ENCODE peak calls at places on chromosomes 7 and 10, in eight cellular contexts. Q is NCI-H226; Z is IMR-90; I is Right ventricle myocardium superior; C is C1 segment of cervical spinal cord; U is T-helper 2 cell; K is endothelial cell; V is stimulated activated CD8-positive, alpha-beta memory T cell treated with anti-CD3 and anti-CD28 coated beads, Interleukin-7, amount 100 ng/mL, for 4 hours. F is an unnamed sample.

GRCh38 chr10:7391748-7392147 is 19.1 kb downstream of the SFMBT2 start:
- DNase-seq in Q (no peak), Z (no peak), I (no peak), C (no peak), U (no peak), K (no peak), V (no peak), F (no peak)

GRCh38 chr10:116211682-116212081 is 61.3 kb downstream of the GFRA1 start:
- DNase-seq in Q (no peak), Z (peak; percentile 91), I (no peak), C (no peak), U (no peak), K (no peak), V (no peak), F (no peak)

GRCh38 chr10:52447931-52448353 is 133.9 kb downstream of the DKK1 start:
- DNase-seq in Q (peak; percentile 77), Z (peak; percentile 20), I (no peak), C (no peak), U (no peak), K (no peak), V (no peak), F (no peak)

GRCh38 chr10:118842826-118843624 is 88.3 kb upstream of the CACUL1 start:
- DNase-seq in Q (no peak), Z (no peak), I (no peak), C (no peak), U (no peak), K (no peak), V (no peak), F (peak; percentile 18)

GRCh38 chr10:43287056-43288007 is 20.5 kb upstream of the RASGEF1A start:
- DNase-seq in Q (peak; percentile 42), Z (no peak), I (no peak), C (no peak), U (no peak), K (no peak), V (peak; percentile 46), F (no peak)

GRCh38 chr10:48459270-48460147 is 145.4 kb downstream of the ARHGAP22 start:
- DNase-seq in Q (no peak), Z (no peak), I (no peak), C (no peak), U (no peak), K (no peak), V (no peak), F (peak; percentile 9)

GRCh38 chr7:4319280-4319679 is 362.8 kb upstream of the FOXK1 start:
- DNase-seq in Q (no peak), Z (no peak), I (no peak), C (no peak), U (no peak), K (no peak), V (no peak), F (no peak)

GRCh38 chr10:106224676-106225075 is 939.8 kb downstream of the SORCS1 start:
- DNase-seq in Q (no peak), Z (peak; percentile 16), I (no peak), C (no peak), U (no peak), K (no peak), V (no peak), F (no peak)

GRCh38 chr7:25148772-25149575 is 23.9 kb upstream of the CYCS start:
- DNase-seq in Q (peak; percentile 58), Z (no peak), I (no peak), C (no peak), U (no peak), K (no peak), V (no peak), F (no peak)

GRCh38 chr7:90320801-90321494 is at the start of gene FAM237B:
- DNase-seq in Q (no peak), Z (no peak), I (peak; percentile 43), C (no peak), U (no peak), K (peak; percentile 51), V (no peak), F (no peak)

GRCh38 chr10:123068098-123068853 is 59.5 kb downstream of the ACADSB start:
- DNase-seq in Q (no peak), Z (no peak), I (no peak), C (no peak), U (no peak), K (no peak), V (no peak), F (no peak)

GRCh38 chr7:41855798-41856197 is 152.9 kb upstream of the INHBA start:
- DNase-seq in Q (peak; percentile 32), Z (peak; percentile 43), I (no peak), C (no peak), U (no peak), K (no peak), V (no peak), F (no peak)

GRCh38 chr7:10720042-10720441 is 253.6 kb upstream of the PHF14 start:
- DNase-seq in Q (no peak), Z (no peak), I (no peak), C (no peak), U (no peak), K (no peak), V (no peak), F (no peak)

GRCh38 chr10:43843331-43844101 is 194.8 kb upstream of the ZNF32 start:
- DNase-seq in Q (no peak), Z (peak; percentile 86), I (peak; percentile 77), C (peak; percentile 59), U (no peak), K (no peak), V (no peak), F (no peak)

GRCh38 chr10:70137135-70137534 is 4.5 kb upstream of the AIFM2 start:
- DNase-seq in Q (no peak), Z (no peak), I (no peak), C (no peak), U (no peak), K (no peak), V (no peak), F (no peak)

GRCh38 chr10:47058303-47058702 is 147.1 kb downstream of the PTPN20 start:
- DNase-seq in Q (no peak), Z (no peak), I (no peak), C (no peak), U (no peak), K (no peak), V (no peak), F (no peak)

GRCh38 chr10:58438340-58438739 is 53.1 kb downstream of the TFAM start:
- DNase-seq in Q (peak; percentile 24), Z (peak; percentile 73), I (no peak), C (no peak), U (no peak), K (no peak), V (no peak), F (no peak)

GRCh38 chr10:123995461-123996131 is 97.8 kb downstream of the CHST15 start:
- DNase-seq in Q (peak; percentile 92), Z (peak; percentile 66), I (peak; percentile 66), C (no peak), U (no peak), K (peak; percentile 58), V (no peak), F (peak; percentile 74)

GRCh38 chr10:77682408-77683087 is 44.9 kb upstream of the KCNMA1 start:
- DNase-seq in Q (no peak), Z (no peak), I (no peak), C (no peak), U (no peak), K (no peak), V (no peak), F (no peak)

GRCh38 chr10:133325392-133325760 is 11.3 kb downstream of the CALY start:
- DNase-seq in Q (no peak), Z (no peak), I (peak; percentile 45), C (no peak), U (no peak), K (no peak), V (no peak), F (peak; percentile 61)

GRCh38 chr10:47337243-47337642 is 10.9 kb upstream of the RBP3 start:
- DNase-seq in Q (no peak), Z (no peak), I (no peak), C (no peak), U (no peak), K (no peak), V (no peak), F (no peak)

GRCh38 chr7:33722383-33723096 is 182.8 kb upstream of the BMPER start:
- DNase-seq in Q (peak; percentile 100), Z (peak; percentile 80), I (no peak), C (no peak), U (no peak), K (no peak), V (no peak), F (peak; percentile 76)

GRCh38 chr10:8674230-8674629 is 619.7 kb downstream of the GATA3 start:
- DNase-seq in Q (no peak), Z (no peak), I (no peak), C (no peak), U (no peak), K (no peak), V (no peak), F (no peak)